ENCODE peak calls at places on chromosomes 7 and 10, in four cellular contexts. V is fibroblast of lung, Q is esophagus squamous epithelium, S is Peyer's patch. I is an unnamed sample.

GRCh38 chr7:130957722-130958360 is 223.8 kb upstream of the KLF14 start:
- DNase-seq in V (no peak), Q (no peak), S (no peak), I (no peak)

GRCh38 chr7:116861717-116862116 is 670 bp upstream of the CAPZA2 start:
- DNase-seq in V (no peak), Q (no peak), S (no peak), I (no peak)

GRCh38 chr10:63491558-63492316 is 26.0 kb upstream of the JMJD1C start:
- DNase-seq in V (peak; percentile 63), Q (no peak), S (no peak), I (no peak)

GRCh38 chr10:67608001-67608400 is 88.0 kb downstream of the CTNNA3 start:
- DNase-seq in V (no peak), Q (no peak), S (no peak), I (no peak)

GRCh38 chr10:6218692-6219493 is 16.2 kb downstream of the PFKFB3 start:
- DNase-seq in V (peak; percentile 84), Q (no peak), S (no peak), I (no peak)

GRCh38 chr10:62540389-62540788 is 166.2 kb downstream of the ZNF365 start:
- DNase-seq in V (no peak), Q (no peak), S (no peak), I (no peak)

GRCh38 chr10:24008164-24009066 is 200.5 kb upstream of the KIAA1217 start:
- DNase-seq in V (peak; percentile 98), Q (no peak), S (no peak), I (no peak)

GRCh38 chr7:405489-406211 is 114.0 kb downstream of the PDGFA start:
- DNase-seq in V (no peak), Q (no peak), S (no peak), I (no peak)

GRCh38 chr7:158763454-158764033 is 58.9 kb upstream of the NCAPG2 start:
- DNase-seq in V (no peak), Q (no peak), S (no peak), I (no peak)

GRCh38 chr7:158760445-158760764 is 55.8 kb upstream of the NCAPG2 start:
- DNase-seq in V (no peak), Q (no peak), S (no peak), I (no peak)

GRCh38 chr7:158759749-158760444 is 55.3 kb upstream of the NCAPG2 start:
- DNase-seq in V (no peak), Q (no peak), S (no peak), I (no peak)

GRCh38 chr7:158760936-158761335 is 56.3 kb upstream of the NCAPG2 start:
- DNase-seq in V (no peak), Q (no peak), S (no peak), I (peak; percentile 17)

GRCh38 chr7:158761945-158762344 is 57.3 kb upstream of the NCAPG2 start:
- DNase-seq in V (no peak), Q (no peak), S (no peak), I (no peak)
- H3K27ac ChIP-seq in V (no peak overlapping the region), Q (no peak overlapping the region), S (no peak overlapping the region), I (no peak overlapping the region)

GRCh38 chr10:80167471-80167870 is 34.9 kb downstream of the PLAC9 start:
- DNase-seq in V (no peak), Q (no peak), S (peak; percentile 41), I (no peak)
- H3K9me3 ChIP-seq in V (no peaks in the 10 kb centered on the region), Q (no peaks in the 10 kb centered on the region), S (no peaks in the 10 kb centered on the region), I (no peaks in the 10 kb centered on the region)

GRCh38 chr10:74976565-74976964 is 134.9 kb upstream of the SAMD8 start:
- DNase-seq in V (no peak), Q (no peak), S (no peak), I (no peak)
- TF ChIP-seq CTCF in V (no peak), Q (no peak), S (no peak), I (no peak)

DNA sequence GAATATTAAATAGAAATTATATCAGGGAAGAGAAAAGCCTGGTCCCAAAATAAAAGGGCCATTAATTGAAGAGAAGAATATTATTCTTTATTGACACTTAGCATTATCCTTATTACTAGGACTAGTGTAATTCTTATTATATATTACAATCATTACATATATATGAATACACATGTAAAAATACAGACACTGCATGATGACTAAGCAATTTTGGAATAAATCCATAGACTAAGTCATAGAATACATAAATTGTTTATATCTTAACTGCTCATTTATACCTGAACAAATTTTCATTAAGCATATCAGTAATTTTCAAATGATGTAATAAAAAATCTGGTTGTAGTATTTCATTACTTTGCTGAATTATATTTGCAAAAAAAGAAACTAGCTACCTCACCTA is 29.7 kb upstream of the SLC13A1 start:
- DNase-seq in V (no peak), Q (no peak), S (no peak), I (no peak)
- H3K27ac ChIP-seq in V (no peak overlapping the region), Q (no peak overlapping the region), S (no peak overlapping the region), I (no peak overlapping the region)

I was measured in CD4-positive, alpha-beta T cell.